ENCODE peak calls at places on chromosome 1, in ten cellular contexts. D is CD4-positive, CD25-positive, alpha-beta regulatory T cell; S is activated CD4-positive, alpha-beta T cell treated with anti-CD3 and anti-CD28 coated beads for 4 hours; I is activated naive CD4-positive, alpha-beta T cell treated with Interleukin-2 at 50 U/mL for 16 hours; K is neural progenitor cell; X is AG04449; M is ecto neural progenitor cell; E is GM10248; W is left ventricle myocardium inferior; Y is sigmoid colon. J is an unnamed sample.

GRCh38 chr1:47568763-47569162 is 130.9 kb downstream of the FOXD2 start:
- DNase-seq in D (no peak), S (no peak), I (no peak), K (no peak), X (no peak), M (no peak), E (no peak), W (no peak), Y (no peak), J (no peak)

GRCh38 chr1:247390116-247390791 is 25.7 kb upstream of the NLRP3 start:
- DNase-seq in D (peak), S (peak), I (peak), K (peak), X (no peak), M (peak), E (peak), W (peak), Y (peak), J (peak)

GRCh38 chr1:13754003-13754402 is 54.0 kb downstream of the PRDM2 start:
- DNase-seq in D (no peak), S (no peak), I (no peak), K (no peak), X (no peak), M (no peak), E (peak), W (no peak), Y (no peak), J (no peak)

GRCh38 chr1:117208580-117208979 is 2.1 kb downstream of the VTCN1 start:
- DNase-seq in D (no peak), S (no peak), I (no peak), K (no peak), X (no peak), M (no peak), E (no peak), W (no peak), Y (no peak), J (no peak)

GRCh38 chr1:245039196-245039595 is 115.6 kb upstream of the KIF26B start:
- DNase-seq in D (no peak), S (no peak), I (no peak), K (no peak), X (no peak), M (no peak), E (no peak), W (no peak), Y (no peak), J (no peak)

GRCh38 chr1:19426294-19427086 is 58.8 kb downstream of the CAPZB start:
- DNase-seq in D (no peak), S (no peak), I (no peak), K (no peak), X (no peak), M (no peak), E (no peak), W (peak), Y (peak), J (no peak)

GRCh38 chr1:242208021-242208420 is 209.1 kb upstream of the MAP1LC3C start:
- DNase-seq in D (no peak), S (no peak), I (no peak), K (no peak), X (no peak), M (no peak), E (no peak), W (no peak), Y (no peak), J (no peak)

GRCh38 chr1:22457356-22457755 is 5.7 kb downstream of the ZBTB40 start:
- DNase-seq in D (no peak), S (no peak), I (no peak), K (no peak), X (no peak), M (no peak), E (no peak), W (no peak), Y (no peak), J (no peak)

GRCh38 chr1:94621802-94622201 is 80.2 kb upstream of the F3 start:
- DNase-seq in D (no peak), S (no peak), I (no peak), K (no peak), X (no peak), M (no peak), E (no peak), W (no peak), Y (no peak), J (no peak)

GRCh38 chr1:87325982-87326738 is 2.5 kb upstream of the LMO4 start:
- DNase-seq in D (peak), S (peak), I (no peak), K (peak), X (no peak), M (no peak), E (peak), W (no peak), Y (no peak), J (no peak)

GRCh38 chr1:33181038-33181861 is 593 bp downstream of the TRIM62 start:
- DNase-seq in D (no peak), S (peak), I (peak), K (peak), X (no peak), M (peak), E (peak), W (peak), Y (peak), J (peak)

GRCh38 chr1:19023787-19024186 is 67.3 kb upstream of the IFFO2 start:
- DNase-seq in D (no peak), S (no peak), I (no peak), K (no peak), X (no peak), M (no peak), E (no peak), W (no peak), Y (no peak), J (no peak)

GRCh38 chr1:26094677-26095383 is 16.8 kb upstream of the PDIK1L start:
- DNase-seq in D (no peak), S (no peak), I (no peak), K (peak), X (no peak), M (peak), E (no peak), W (peak), Y (peak), J (no peak)

GRCh38 chr1:3902111-3902511 is 2.0 kb upstream of the C1orf174 start:
- DNase-seq in D (peak), S (no peak), I (peak), K (no peak), X (no peak), M (no peak), E (no peak), W (no peak), Y (no peak), J (no peak)

GRCh38 chr1:223704921-223705878 is 7.1 kb upstream of the CAPN2 start:
- DNase-seq in D (no peak), S (no peak), I (no peak), K (no peak), X (no peak), M (no peak), E (no peak), W (no peak), Y (no peak), J (no peak)

GRCh38 chr1:229064320-229064908 is 206.5 kb upstream of the RAB4A start:
- DNase-seq in D (no peak), S (no peak), I (no peak), K (no peak), X (no peak), M (no peak), E (no peak), W (no peak), Y (no peak), J (no peak)

GRCh38 chr1:181151378-181152326 is 63.2 kb downstream of the IER5 start:
- DNase-seq in D (no peak), S (no peak), I (no peak), K (no peak), X (no peak), M (no peak), E (no peak), W (no peak), Y (peak), J (no peak)

GRCh38 chr1:247367786-247368342 is 36.2 kb upstream of the ZNF496 start:
- DNase-seq in D (no peak), S (no peak), I (no peak), K (no peak), X (no peak), M (no peak), E (no peak), W (no peak), Y (no peak), J (no peak)

GRCh38 chr1:194495434-194495833 is 1309.0 kb upstream of the B3GALT2 start:
- DNase-seq in D (no peak), S (no peak), I (no peak), K (no peak), X (no peak), M (no peak), E (no peak), W (no peak), Y (no peak), J (no peak)

GRCh38 chr1:64550505-64550904 is 80.6 kb downstream of the CACHD1 start:
- DNase-seq in D (peak), S (peak), I (no peak), K (no peak), X (no peak), M (no peak), E (no peak), W (no peak), Y (no peak), J (no peak)

GRCh38 chr1:19981507-19982312 is 2.3 kb upstream of the PLA2G2A start:
- DNase-seq in D (no peak), S (no peak), I (no peak), K (no peak), X (no peak), M (no peak), E (peak), W (no peak), Y (no peak), J (no peak)

GRCh38 chr1:229207916-229208315 is 63.0 kb upstream of the RAB4A start:
- DNase-seq in D (no peak), S (no peak), I (no peak), K (no peak), X (no peak), M (no peak), E (no peak), W (no peak), Y (no peak), J (no peak)

GRCh38 chr1:2596530-2597333 is 10.2 kb downstream of the PRXL2B start:
- DNase-seq in D (no peak), S (no peak), I (no peak), K (no peak), X (no peak), M (peak), E (no peak), W (no peak), Y (peak), J (peak)

GRCh38 chr1:1120096-1120495 is 4.2 kb upstream of the C1orf159 start:
- DNase-seq in D (no peak), S (no peak), I (no peak), K (no peak), X (no peak), M (peak), E (no peak), W (peak), Y (peak), J (no peak)

GRCh38 chr1:175591083-175591743 is 152.2 kb downstream of the TNR start:
- DNase-seq in D (no peak), S (no peak), I (no peak), K (no peak), X (no peak), M (no peak), E (no peak), W (peak), Y (no peak), J (no peak)

GRCh38 chr1:117013310-117013850 is 11.8 kb downstream of the CD101 start:
- DNase-seq in D (no peak), S (no peak), I (no peak), K (no peak), X (no peak), M (no peak), E (no peak), W (no peak), Y (no peak), J (no peak)

GRCh38 chr1:160006312-160006940 is 25.4 kb downstream of the PIGM start:
- DNase-seq in D (peak), S (peak), I (peak), K (peak), X (no peak), M (peak), E (peak), W (peak), Y (peak), J (no peak)

GRCh38 chr1:110616587-110616986 is 10.4 kb upstream of the KCNA2 start:
- DNase-seq in D (no peak), S (no peak), I (no peak), K (no peak), X (no peak), M (no peak), E (no peak), W (no peak), Y (peak), J (no peak)

J was measured in 8988T.